ENCODE peak calls at places on chromosome 17, in seven cellular contexts. D, Y, A, P, X, C and K are unnamed samples.

GRCh38 chr17:57782051-57782490 is 37.0 kb upstream of the CCDC182 start:
- DNase-seq in D (no peak), X (no peak), P (no peak), A (no peak), C (no peak), Y (no peak), K (no peak)

GRCh38 chr17:77604301-77605031 is 354.0 kb upstream of the TNRC6C start:
- DNase-seq in D (no peak), P (no peak), Y (peak; percentile 37), A (no peak), C (no peak), X (no peak), K (no peak)

GRCh38 chr17:48254896-48255295 is 147.3 kb downstream of the SNX11 start:
- DNase-seq in D (no peak), X (no peak), A (no peak), Y (no peak), C (no peak), P (no peak), K (no peak)

GRCh38 chr17:80625627-80626026 is 81.0 kb downstream of the RPTOR start:
- DNase-seq in X (no peak), Y (no peak), P (no peak), D (no peak), A (no peak), C (no peak), K (no peak)

GRCh38 chr17:69608808-69609494 is 194.5 kb downstream of the MAP2K6 start:
- DNase-seq in P (no peak), Y (no peak), A (no peak), D (no peak), C (peak; percentile 4), X (no peak), K (no peak)

GRCh38 chr17:5741810-5742209 is 157.5 kb upstream of the NLRP1 start:
- DNase-seq in D (no peak), A (no peak), Y (no peak), X (no peak), C (no peak), P (no peak), K (no peak)

GRCh38 chr17:80877095-80877828 is 114.4 kb upstream of the CHMP6 start:
- DNase-seq in P (no peak), A (no peak), Y (peak; percentile 85), C (no peak), X (no peak), D (peak; percentile 87), K (no peak)

GRCh38 chr17:42387221-42387657 is 1.0 kb downstream of the STAT3 start:
- DNase-seq in Y (no peak), A (no peak), C (no peak), X (no peak), D (no peak), P (no peak), K (no peak)

GRCh38 chr17:164536-165235 is 16.8 kb downstream of the DOC2B start:
- DNase-seq in A (no peak), P (peak; percentile 35), Y (no peak), C (peak; percentile 42), X (peak; percentile 66), D (peak; percentile 69), K (peak; percentile 71)

GRCh38 chr17:44828919-44829557 is 1.0 kb downstream of the GJC1 start:
- DNase-seq in C (no peak), Y (no peak), P (no peak), D (no peak), A (no peak), X (no peak), K (no peak)

GRCh38 chr17:81733507-81734404 is 21.7 kb downstream of the SLC25A10 start:
- DNase-seq in P (peak; percentile 49), D (peak; percentile 96), A (peak; percentile 23), Y (peak; percentile 88), C (peak; percentile 75), X (peak; percentile 56), K (peak; percentile 99)

GRCh38 chr17:44363613-44364159 is at the start of gene FAM171A2:
- DNase-seq in D (peak; percentile 92), P (no peak), A (peak; percentile 33), C (no peak), X (peak; percentile 75), Y (peak; percentile 87), K (peak; percentile 99)

GRCh38 chr17:64442550-64442971 is 6.4 kb upstream of the MILR1 start:
- DNase-seq in X (no peak), D (no peak), P (no peak), Y (no peak), C (no peak), A (no peak), K (no peak)

GRCh38 chr17:63446218-63446980 is at the start of gene CYB561:
- DNase-seq in A (no peak), P (no peak), D (peak; percentile 93), C (no peak), X (peak; percentile 62), Y (peak; percentile 86), K (peak; percentile 97)

GRCh38 chr17:45984368-45984767 is 14.7 kb upstream of the STH start:
- DNase-seq in C (no peak), D (no peak), P (no peak), Y (no peak), A (no peak), X (no peak), K (no peak)

GRCh38 chr17:79874329-79874981 is 35.2 kb upstream of the CBX4 start:
- DNase-seq in Y (no peak), D (peak; percentile 73), P (no peak), C (no peak), A (no peak), X (no peak), K (peak; percentile 74)

GRCh38 chr17:79685121-79685520 is 45.6 kb upstream of the ENPP7 start:
- DNase-seq in A (no peak), Y (no peak), C (no peak), P (no peak), D (no peak), X (no peak), K (no peak)

GRCh38 chr17:29566473-29567361 is at the start of gene ABHD15:
- DNase-seq in D (peak; percentile 74), Y (peak; percentile 84), P (peak; percentile 50), X (peak; percentile 55), A (no peak), C (no peak), K (peak; percentile 91)

GRCh38 chr17:39352511-39352910 is 48.9 kb downstream of the FBXL20 start:
- DNase-seq in D (no peak), X (no peak), A (no peak), Y (no peak), C (no peak), P (no peak), K (no peak)

GRCh38 chr17:58228679-58229078 is 9.6 kb upstream of the MKS1 start:
- DNase-seq in A (no peak), D (no peak), P (no peak), X (no peak), C (no peak), Y (no peak), K (no peak)

GRCh38 chr17:75758131-75758905 is 6.7 kb downstream of the GALK1 start:
- DNase-seq in P (no peak), C (no peak), A (no peak), Y (no peak), X (no peak), D (no peak), K (peak; percentile 46)

GRCh38 chr17:59907467-59907866 is 14.5 kb downstream of the RPS6KB1 start:
- DNase-seq in X (no peak), P (no peak), C (no peak), A (no peak), D (no peak), Y (no peak), K (no peak)

GRCh38 chr17:34401165-34401564 is 38.1 kb upstream of the CCL1 start:
- DNase-seq in Y (peak; percentile 20), A (no peak), D (no peak), C (no peak), X (no peak), P (no peak), K (no peak)

GRCh38 chr17:17044846-17045561 is 2.7 kb downstream of the MPRIP start:
- DNase-seq in Y (no peak), A (no peak), C (no peak), D (no peak), X (no peak), P (peak; percentile 18), K (peak; percentile 59)